ENCODE peak calls at places on chromosomes 4 and X, in four cellular contexts. One of them, this sample, is unnamed.

GRCh38 chr4:134216436-134216835 is 14.8 kb upstream of the PABPC4L start:
- DNase-seq in IMR-90: peak; percentile 20
- DNase-seq in H9: no peak
- DNase-seq in H1: no peak
- DNase-seq in this sample: peak; percentile 44

GRCh38 chr4:147879676-147880075 is 147.8 kb downstream of the ARHGAP10 start:
- DNase-seq in IMR-90: no peak
- DNase-seq in H1: no peak
- DNase-seq in H9: no peak
- DNase-seq in this sample: no peak

GRCh38 chr4:12949719-12950118 is 534.4 kb downstream of the RAB28 start:
- DNase-seq in IMR-90: no peak
- DNase-seq in H1: no peak
- DNase-seq in H9: no peak
- DNase-seq in this sample: no peak

GRCh38 chr4:7034262-7035081 is 8.7 kb upstream of the TADA2B start:
- DNase-seq in H1: no peak
- DNase-seq in IMR-90: peak; percentile 67
- DNase-seq in H9: no peak
- DNase-seq in this sample: peak; percentile 37

GRCh38 chrX:47690175-47690574 is 31.2 kb upstream of the UXT start:
- DNase-seq in IMR-90: no peak
- DNase-seq in H1: no peak
- DNase-seq in H9: no peak
- DNase-seq in this sample: peak; percentile 7

GRCh38 chrX:72243472-72243871 is 4.6 kb upstream of the ERCC6L start:
- DNase-seq in H1: no peak
- DNase-seq in IMR-90: peak; percentile 51
- DNase-seq in H9: no peak
- DNase-seq in this sample: no peak

GRCh38 chr4:168699224-168699878 is 202.5 kb downstream of the PALLD start:
- DNase-seq in H9: no peak
- DNase-seq in H1: no peak
- DNase-seq in IMR-90: no peak
- DNase-seq in this sample: no peak

GRCh38 chr4:87363552-87363951 is 27.4 kb downstream of the HSD17B11 start:
- DNase-seq in H1: no peak
- DNase-seq in H9: no peak
- DNase-seq in IMR-90: no peak
- DNase-seq in this sample: no peak

GRCh38 chr4:139171878-139172691 is 4.9 kb downstream of the ELF2 start:
- DNase-seq in IMR-90: peak; percentile 55
- DNase-seq in H1: no peak
- DNase-seq in H9: no peak
- DNase-seq in this sample: peak; percentile 80

GRCh38 chr4:184386271-184386781 is 88.0 kb downstream of the IRF2 start:
- DNase-seq in H9: peak; percentile 81
- DNase-seq in H1: peak; percentile 47
- DNase-seq in IMR-90: no peak
- DNase-seq in this sample: peak; percentile 56

GRCh38 chrX:124354648-124355047 is 8.3 kb downstream of the SH2D1A start:
- DNase-seq in H9: no peak
- DNase-seq in IMR-90: no peak
- DNase-seq in H1: no peak
- DNase-seq in this sample: no peak
- H3K56ac ChIP-seq in H9: no peak overlapping the region
- H3K56ac ChIP-seq in IMR-90: no peak overlapping the region
- H3K56ac ChIP-seq in H1: no peak overlapping the region
- H3K56ac ChIP-seq in this sample: no peak overlapping the region

GRCh38 chrX:132009344-132009743 is 13.8 kb upstream of the STK26 start:
- DNase-seq in IMR-90: no peak
- DNase-seq in H1: no peak
- DNase-seq in H9: no peak
- DNase-seq in this sample: no peak

GRCh38 chrX:132001127-132001526 is 22.0 kb upstream of the STK26 start:
- DNase-seq in H9: no peak
- DNase-seq in H1: no peak
- DNase-seq in IMR-90: no peak
- DNase-seq in this sample: no peak

DNA sequence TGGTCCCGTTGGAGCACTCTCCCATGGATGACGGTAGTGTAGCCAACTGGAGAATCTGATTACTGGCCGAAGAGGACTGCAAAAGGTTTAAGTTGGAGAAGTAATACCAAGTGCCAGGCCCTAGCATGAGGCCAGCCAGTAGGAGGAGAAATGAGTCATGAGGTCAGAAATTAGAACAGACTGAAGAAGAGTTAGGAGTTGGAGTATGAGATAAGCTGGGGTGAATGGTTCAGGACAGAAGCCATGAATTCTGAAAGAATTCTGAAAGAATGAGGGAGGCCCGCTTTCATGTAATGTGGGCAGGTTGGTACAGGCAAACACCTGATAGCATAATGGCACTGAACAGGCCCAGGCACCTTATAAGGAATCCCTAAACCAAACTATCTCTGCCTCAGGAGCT is 18.4 kb upstream of the STK26 start:
- DNase-seq in H9: no peak
- DNase-seq in IMR-90: no peak
- DNase-seq in H1: no peak
- DNase-seq in this sample: no peak
- H3K56ac ChIP-seq in H9: no peak overlapping the region
- H3K56ac ChIP-seq in IMR-90: no peak overlapping the region
- H3K56ac ChIP-seq in H1: no peak overlapping the region
- H3K56ac ChIP-seq in this sample: no peak overlapping the region

DNA sequence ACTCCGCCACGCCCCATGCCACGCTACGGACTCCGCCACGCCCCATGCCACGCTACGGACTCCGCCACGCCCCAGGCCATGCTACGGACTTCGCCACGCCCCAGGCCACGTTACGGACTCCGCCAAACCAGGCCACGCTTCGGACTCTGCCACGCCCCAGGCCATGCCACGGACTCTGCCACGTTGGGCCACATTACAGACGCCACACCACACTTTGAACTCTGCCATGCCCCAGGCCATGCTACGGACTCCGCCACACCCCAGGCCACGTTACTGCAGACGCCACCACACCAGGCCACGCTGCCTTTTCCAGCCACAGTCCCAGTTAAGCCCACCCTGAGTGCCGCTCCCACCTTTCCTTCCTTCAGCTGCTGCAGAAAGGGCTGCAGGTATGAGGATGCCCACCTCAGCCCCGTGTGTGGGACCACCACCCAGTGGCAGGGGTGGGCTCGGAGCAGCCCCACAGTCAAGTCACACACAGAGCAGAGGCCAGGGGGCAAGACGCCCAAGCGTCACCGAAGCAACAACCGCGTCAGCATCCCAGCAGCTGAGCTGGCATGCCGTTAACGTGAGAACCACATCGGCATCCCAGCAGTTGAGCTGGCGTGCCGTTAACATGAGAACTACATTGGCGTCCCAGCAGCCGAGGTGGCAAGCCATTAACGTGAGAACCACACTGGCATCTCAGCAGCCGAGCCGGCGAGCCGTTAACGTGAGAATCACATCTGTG is 26.5 kb downstream of the GAK start:
- DNase-seq in H9: no peak
- DNase-seq in IMR-90: no peak
- DNase-seq in H1: no peak
- DNase-seq in this sample: no peak
- H3K56ac ChIP-seq in H9: no peak overlapping the region
- H3K56ac ChIP-seq in IMR-90: no peak overlapping the region
- H3K56ac ChIP-seq in H1: no peak overlapping the region
- H3K56ac ChIP-seq in this sample: no peak overlapping the region

DNA sequence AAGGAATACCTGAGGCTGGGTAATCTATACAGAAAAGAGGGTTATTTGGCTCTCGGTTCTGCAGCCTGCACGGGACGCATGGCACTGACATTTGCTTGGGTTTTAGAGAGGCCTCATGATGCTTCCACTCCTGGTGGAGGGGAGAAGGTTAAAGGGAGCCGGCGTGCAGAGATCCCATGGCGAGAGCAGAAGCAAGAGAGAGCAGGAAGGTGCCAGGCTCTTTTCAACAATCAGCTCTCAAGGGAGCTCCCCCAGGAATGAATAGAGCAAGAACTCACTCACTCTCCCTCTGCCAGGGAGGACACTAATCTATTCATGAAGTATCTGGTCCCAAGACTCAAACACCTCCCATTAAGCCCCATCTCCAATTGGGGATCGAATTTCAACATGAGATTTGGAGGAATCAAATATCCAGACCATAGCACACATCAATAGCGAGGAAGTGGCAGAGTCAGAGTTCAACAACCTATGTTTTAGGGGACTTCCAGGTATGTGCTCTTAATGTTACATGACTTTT is 109.8 kb downstream of the SORBS2 start:
- DNase-seq in IMR-90: no peak
- DNase-seq in H9: no peak
- DNase-seq in H1: no peak
- DNase-seq in this sample: no peak
- H3K56ac ChIP-seq in IMR-90: no peak overlapping the region
- H3K56ac ChIP-seq in H9: no peak overlapping the region
- H3K56ac ChIP-seq in H1: no peak overlapping the region
- H3K56ac ChIP-seq in this sample: no peak overlapping the region

GRCh38 chr4:176611351-176611750 is 181.4 kb downstream of the VEGFC start:
- DNase-seq in H9: no peak
- DNase-seq in H1: no peak
- DNase-seq in IMR-90: peak; percentile 15
- DNase-seq in this sample: no peak

GRCh38 chr4:176610594-176610993 is 182.1 kb downstream of the VEGFC start:
- DNase-seq in H9: no peak
- DNase-seq in H1: no peak
- DNase-seq in IMR-90: no peak
- DNase-seq in this sample: no peak

GRCh38 chr4:176607807-176608206 is 184.9 kb downstream of the VEGFC start:
- DNase-seq in H1: no peak
- DNase-seq in H9: no peak
- DNase-seq in IMR-90: no peak
- DNase-seq in this sample: no peak

GRCh38 chr4:176611954-176612353 is 180.8 kb downstream of the VEGFC start:
- DNase-seq in H9: no peak
- DNase-seq in H1: no peak
- DNase-seq in IMR-90: no peak
- DNase-seq in this sample: no peak
- H3K56ac ChIP-seq in H9: no peak overlapping the region
- H3K56ac ChIP-seq in H1: no peak overlapping the region
- H3K56ac ChIP-seq in IMR-90: no peak overlapping the region
- H3K56ac ChIP-seq in this sample: no peak overlapping the region

DNA sequence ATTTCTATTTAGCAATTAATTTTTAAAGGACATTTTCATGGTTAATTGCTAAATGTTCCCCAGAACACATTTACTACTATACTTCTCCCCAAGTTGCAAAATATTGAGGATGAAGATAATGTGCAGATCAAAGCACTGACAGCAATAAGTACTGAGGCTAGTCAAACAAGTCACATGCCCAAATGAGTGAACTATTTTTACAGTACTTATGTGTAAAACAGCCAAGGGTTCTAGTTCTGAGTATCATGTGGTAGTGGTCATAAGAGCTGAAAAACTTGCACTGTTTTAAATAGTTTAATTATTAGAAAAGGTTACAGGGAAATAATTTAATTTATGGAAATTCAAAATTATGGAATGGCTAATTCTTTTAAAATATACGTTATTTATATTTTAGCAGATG is 3.8 kb downstream of the GALNTL6 start:
- DNase-seq in IMR-90: no peak
- DNase-seq in H9: no peak
- DNase-seq in H1: no peak
- DNase-seq in this sample: no peak
- H3K56ac ChIP-seq in IMR-90: no peak overlapping the region
- H3K56ac ChIP-seq in H9: no peak overlapping the region
- H3K56ac ChIP-seq in H1: no peak overlapping the region
- H3K56ac ChIP-seq in this sample: no peak overlapping the region